ENCODE peak calls at places on chromosomes 2 and 18, in five cellular contexts. P is H1; G is uterus; D is kidney; V is CD8-positive, alpha-beta T cell. X is an unnamed sample.

GRCh38 chr18:22346968-22347611 is 70.6 kb downstream of the CTAGE1 start:
- DNase-seq in D (peak), V (no peak), P (peak), G (peak), X (no peak)

GRCh38 chr2:99571609-99572344 is 82.0 kb upstream of the REV1 start:
- DNase-seq in G (no peak), V (no peak), D (no peak), P (no peak), X (no peak)

GRCh38 chr2:199910338-199911051 is 598 bp upstream of the C2orf69 start:
- DNase-seq in V (no peak), G (no peak), D (no peak), P (no peak), X (no peak)

GRCh38 chr2:79612999-79613398 is 100.1 kb downstream of the CTNNA2 start:
- DNase-seq in P (no peak), D (no peak), G (no peak), V (no peak), X (no peak)

GRCh38 chr2:62458206-62459035 is 47.6 kb downstream of the TMEM17 start:
- DNase-seq in P (no peak), D (no peak), V (no peak), G (no peak), X (no peak)

GRCh38 chr2:74648009-74648443 is at the start of gene M1AP:
- DNase-seq in P (peak), V (no peak), D (peak), G (no peak), X (no peak)

GRCh38 chr2:42170619-42171395 is 1.7 kb downstream of the EML4 start:
- DNase-seq in G (no peak), V (no peak), D (no peak), P (no peak), X (no peak)

GRCh38 chr18:31088532-31088931 is 13.7 kb downstream of the DSC2 start:
- DNase-seq in G (no peak), P (no peak), V (no peak), D (no peak), X (no peak)

GRCh38 chr2:94762600-94762999 is 108.6 kb upstream of the TEKT4 start:
- DNase-seq in G (no peak), P (no peak), D (no peak), V (no peak), X (no peak)

GRCh38 chr2:112869258-112869842 is 32.8 kb upstream of the IL1B start:
- DNase-seq in G (peak), P (no peak), V (no peak), D (peak), X (peak)

GRCh38 chr2:180698668-180699067 is 281.7 kb upstream of the UBE2E3 start:
- DNase-seq in D (peak), G (no peak), V (no peak), P (no peak), X (no peak)

GRCh38 chr2:213149949-213150314 is 1.5 kb downstream of the IKZF2 start:
- DNase-seq in D (no peak), G (no peak), P (no peak), V (no peak), X (no peak)

GRCh38 chr2:148306027-148306426 is 285.1 kb downstream of the MBD5 start:
- DNase-seq in V (no peak), G (no peak), P (no peak), D (no peak), X (no peak)

GRCh38 chr2:217837001-217837491 is 165.7 kb downstream of the TNS1 start:
- DNase-seq in P (peak), D (peak), G (peak), V (no peak), X (peak)

GRCh38 chr2:60550151-60550983 is 3.1 kb downstream of the BCL11A start:
- DNase-seq in V (peak), D (peak), P (peak), G (no peak), X (no peak)

DNA sequence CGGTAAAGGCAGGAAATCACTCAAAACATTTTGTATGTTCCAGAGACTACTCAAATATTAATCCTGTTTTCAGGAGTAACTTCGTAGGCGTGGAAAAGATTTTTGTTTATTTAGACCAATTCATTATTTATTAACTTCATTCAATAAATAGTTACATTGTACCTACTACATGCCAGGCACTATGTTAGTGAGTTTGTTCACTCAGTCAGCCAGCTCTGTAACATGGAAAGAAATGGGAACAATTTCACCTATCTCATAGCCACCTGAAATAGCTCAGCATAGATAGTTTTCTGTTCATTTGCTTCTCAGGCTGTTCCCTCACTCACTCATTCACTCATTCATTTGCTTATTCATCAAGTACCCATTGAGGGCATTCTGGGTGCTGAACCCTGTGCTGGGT is 34.6 kb downstream of the TTC39C start:
- DNase-seq in P (no peak), V (no peak), D (no peak), G (no peak), X (no peak)
- H3K4me3 ChIP-seq in P (no peak), V (no peak), D (no peak), G (no peak), X (no peak)

GRCh38 chr2:10022041-10022421 is 21.3 kb upstream of the KLF11 start:
- DNase-seq in P (no peak), V (no peak), D (peak), G (no peak), X (no peak)
- H3K4me3 ChIP-seq in P (no peak), V (no peak), D (no peak), G (no peak), X (no peak)

DNA sequence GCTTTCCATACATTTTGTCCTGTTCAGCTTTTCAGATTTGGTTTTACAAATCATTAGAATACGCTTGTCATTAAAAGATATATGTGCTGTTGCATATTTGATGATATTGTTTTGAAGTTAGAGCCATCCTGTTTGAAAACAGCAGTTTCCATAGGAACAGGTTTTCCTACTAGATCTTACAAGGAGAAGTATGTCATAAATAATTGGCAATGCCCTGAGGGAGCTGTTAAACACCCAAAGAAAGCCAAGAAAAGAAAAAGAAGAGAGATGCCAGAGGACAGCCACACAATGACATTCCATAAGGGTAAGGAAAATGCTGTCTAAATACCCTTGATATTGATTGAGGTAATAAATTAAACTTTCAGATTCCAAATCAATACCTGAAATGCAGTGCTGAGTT is 392.2 kb upstream of the CRIM1 start:
- DNase-seq in V (no peak), D (no peak), P (no peak), G (no peak), X (no peak)
- H3K4me3 ChIP-seq in V (no peak), D (no peak), P (no peak), G (no peak), X (no peak)

DNA sequence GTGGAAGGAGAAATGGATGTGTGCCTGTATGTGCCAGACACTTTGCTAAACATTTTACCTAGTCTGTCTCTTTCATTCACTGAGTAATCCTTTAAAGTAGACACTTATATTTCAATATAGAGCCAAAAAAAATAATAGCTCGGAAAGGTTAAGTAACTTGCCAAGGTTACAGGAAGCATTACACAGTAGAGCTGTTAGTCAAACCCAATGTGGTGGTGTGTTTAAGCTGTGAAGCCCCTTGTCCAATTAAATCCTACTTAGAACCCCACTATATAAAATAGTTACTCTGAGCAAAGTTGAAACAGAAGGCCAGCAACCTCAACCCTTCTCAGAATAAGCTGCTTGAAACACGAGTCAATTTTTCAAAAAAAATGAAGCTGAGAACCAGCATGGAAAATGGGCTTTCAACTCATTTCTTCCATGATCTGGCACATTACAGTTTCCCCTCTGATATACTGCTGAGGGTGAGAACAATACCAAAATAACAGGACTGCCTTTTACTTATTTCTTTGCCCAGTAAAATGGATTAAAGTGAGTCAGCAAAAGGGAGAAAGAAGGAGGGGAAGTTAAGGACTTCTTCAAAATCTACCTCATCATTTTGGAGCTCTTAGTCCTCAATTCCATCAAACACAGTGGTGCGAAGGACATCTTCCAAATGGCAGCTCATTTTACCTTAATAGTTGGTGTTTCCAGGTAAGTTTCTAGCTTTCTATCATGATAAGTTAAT is 7.9 kb downstream of the RDH14 start:
- DNase-seq in V (no peak), P (no peak), D (no peak), G (no peak), X (no peak)
- H3K4me3 ChIP-seq in V (no peak), P (no peak), D (no peak), G (no peak), X (no peak)

GRCh38 chr18:67518566-67518965 is 2.0 kb upstream of the DSEL start:
- DNase-seq in V (no peak), D (no peak), P (no peak), G (no peak), X (no peak)

GRCh38 chr18:67516432-67517223 is at the start of gene DSEL:
- DNase-seq in P (peak), G (peak), V (peak), D (peak), X (peak)

GRCh38 chr18:67515987-67516431 is 511 bp downstream of the DSEL start:
- DNase-seq in P (peak), G (peak), D (peak), V (peak), X (peak)

GRCh38 chr18:67514901-67515540 is 1.5 kb downstream of the DSEL start:
- DNase-seq in G (no peak), V (no peak), P (no peak), D (no peak), X (no peak)

DNA sequence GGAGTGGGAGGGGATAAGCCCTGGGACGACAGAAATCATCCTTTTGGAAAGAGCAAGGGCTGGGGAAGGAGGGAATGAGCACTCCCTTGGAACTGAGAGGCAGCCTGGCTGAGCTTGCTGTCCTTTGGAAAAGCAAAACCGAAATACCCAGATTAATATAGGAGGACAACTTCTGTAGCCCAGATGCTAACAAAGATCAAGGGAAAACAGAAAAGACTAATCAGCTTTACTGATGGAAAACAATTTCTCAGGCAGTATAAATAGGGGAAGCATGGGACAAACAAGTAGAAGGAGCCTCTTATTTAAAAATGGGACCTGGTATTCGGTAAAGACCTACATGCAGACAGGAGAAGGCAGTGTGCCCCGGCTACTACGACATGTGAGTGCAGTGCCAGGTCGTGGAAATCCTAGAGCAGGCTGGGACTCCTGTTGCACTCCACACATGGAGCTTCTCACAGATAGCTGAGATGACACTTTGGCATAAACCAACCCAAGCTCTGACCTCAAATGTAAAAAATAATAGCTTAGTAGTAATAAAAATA is 775 bp upstream of the DSEL start:
- DNase-seq in V (no peak), P (no peak), G (peak), D (peak), X (no peak)
- H3K4me3 ChIP-seq in V (peak), P (peak), G (peak), D (peak), X (peak)

DNA sequence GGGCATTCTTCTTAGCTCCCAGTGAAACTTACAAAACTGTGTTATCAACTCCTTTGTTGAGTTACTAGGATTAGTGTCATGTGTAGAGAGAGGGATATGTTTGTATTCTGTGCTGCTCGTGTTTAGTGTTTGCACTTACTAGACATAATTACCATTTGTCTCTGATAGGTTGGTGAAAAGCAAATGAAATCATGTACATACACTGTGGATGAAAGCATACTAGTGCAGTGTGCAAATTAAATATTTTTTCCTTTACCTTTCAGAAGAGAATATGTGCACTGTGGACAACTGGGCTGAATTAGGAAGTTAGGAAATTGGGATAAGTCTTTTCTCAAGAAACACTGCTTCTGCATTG is 1.2 kb downstream of the KIAA1328 start:
- DNase-seq in V (no peak), D (no peak), P (no peak), G (no peak), X (no peak)
- H3K4me3 ChIP-seq in V (no peak), D (peak), P (peak), G (no peak), X (peak)

DNA sequence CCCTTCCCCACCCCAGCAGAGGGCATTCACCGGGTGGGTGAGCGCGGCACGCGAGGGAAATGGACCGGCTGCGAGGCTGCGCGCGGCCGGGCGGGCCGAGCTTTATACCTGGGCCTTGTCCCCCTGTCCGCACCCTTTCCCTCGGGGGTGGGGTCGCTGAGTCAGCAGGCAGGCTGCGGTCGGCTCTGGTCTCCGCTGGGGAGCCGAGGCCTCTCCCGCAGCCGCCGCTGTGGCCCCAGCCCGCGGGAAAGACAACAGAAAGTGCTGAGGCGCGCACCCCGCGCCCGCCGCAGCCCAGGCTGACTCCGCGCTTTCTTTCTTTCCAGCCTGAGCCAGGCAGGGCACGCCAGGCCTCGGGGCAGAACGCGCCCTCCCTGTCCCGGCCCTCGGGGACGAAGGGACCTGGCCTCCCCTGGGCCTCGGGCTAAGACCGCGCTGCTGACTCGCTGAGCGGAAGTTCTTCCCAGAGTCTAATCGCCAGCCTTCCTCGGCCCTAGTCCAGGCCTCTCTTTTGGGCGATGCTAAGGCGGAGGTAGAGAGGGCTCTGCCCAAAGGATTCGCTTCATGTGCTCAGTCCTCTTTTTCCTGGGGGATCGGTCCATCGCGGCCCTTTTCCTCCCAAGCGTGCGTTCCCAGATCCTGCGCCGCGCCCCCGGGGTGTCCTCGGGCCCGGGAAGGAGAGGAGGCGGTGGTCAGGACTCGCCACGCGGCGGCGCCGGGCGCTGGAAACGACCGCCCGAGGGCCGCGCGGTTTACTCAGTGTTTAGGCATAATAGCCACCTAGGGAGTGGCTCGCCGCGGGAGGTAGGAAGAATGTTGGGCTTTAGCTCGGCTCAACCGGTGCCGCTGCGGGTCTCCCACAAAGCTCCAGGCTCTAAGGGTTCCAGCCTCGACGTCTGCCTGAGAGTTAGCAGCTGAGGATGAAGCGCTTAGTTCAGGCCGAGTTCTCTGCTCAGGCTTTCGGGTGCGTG is at the start of gene CRYBA2:
- DNase-seq in V (no peak), G (no peak), P (peak), D (no peak), X (no peak)
- H3K4me3 ChIP-seq in V (peak), G (peak), P (peak), D (no peak), X (peak)

DNA sequence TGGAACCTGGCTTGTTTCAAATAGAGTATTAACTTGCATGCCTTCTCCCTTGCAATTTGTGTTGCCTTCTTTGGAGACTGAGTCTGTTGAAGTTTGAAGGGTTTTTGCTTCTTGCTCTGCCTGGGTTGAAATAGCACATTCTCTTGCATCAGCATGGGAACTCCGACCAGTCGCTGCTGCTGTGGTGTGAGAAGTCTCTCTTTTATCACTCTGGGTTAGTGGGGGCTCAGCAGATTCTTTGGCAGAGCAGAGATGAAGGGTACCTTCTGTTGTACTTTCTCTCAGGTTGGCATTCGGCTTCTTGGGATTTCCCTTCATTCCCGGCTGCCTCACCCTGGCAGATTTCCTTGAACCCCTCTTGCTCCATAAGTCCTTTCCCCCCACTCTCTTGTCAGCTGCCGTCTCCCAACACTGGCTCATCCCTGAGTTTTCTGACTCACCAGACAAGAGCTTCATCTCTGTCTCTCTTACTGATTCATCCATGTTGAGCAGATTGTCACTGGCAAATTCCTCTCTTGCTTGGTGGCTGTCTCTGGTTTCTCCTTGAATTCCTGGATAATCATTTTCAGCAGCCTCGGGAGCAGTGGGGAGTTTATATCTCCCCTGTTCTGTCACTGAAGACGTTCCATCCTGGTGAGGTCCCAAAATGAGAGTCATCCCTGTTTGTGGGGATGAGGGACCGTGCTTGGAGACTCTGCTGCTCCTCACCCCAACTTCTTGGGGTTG is 49.9 kb downstream of the ALPK2 start:
- DNase-seq in V (no peak), P (no peak), G (no peak), D (no peak), X (peak)
- H3K4me3 ChIP-seq in V (no peak), P (no peak), G (no peak), D (peak), X (peak)

X was measured in skeletal muscle cell.